ENCODE peak calls at places on chromosomes 11 and 22, in ten cellular contexts. Q is transverse colon, O is IMR-90, I is sigmoid colon, X is ovary, W is heart left ventricle, R is prostate gland, S is A549, C is K562, L is tibial nerve. P is an unnamed sample.

GRCh38 chr11:65629579-65629978 is 8.3 kb upstream of the SIPA1 start:
- DNase-seq in Q (no peak), O (no peak), I (no peak), X (no peak), W (no peak), R (no peak), S (no peak), C (no peak), L (no peak), P (no peak)

GRCh38 chr11:2825261-2825885 is 60.2 kb downstream of the CDKN1C start:
- DNase-seq in Q (peak; percentile 76), O (peak; percentile 74), I (peak; percentile 97), X (peak; percentile 80), W (peak; percentile 70), R (peak; percentile 83), S (no peak), C (peak; percentile 32), L (peak; percentile 77), P (no peak)

GRCh38 chr11:48307760-48308386 is 1.9 kb downstream of the OR4S1 start:
- DNase-seq in Q (peak; percentile 61), O (peak; percentile 48), I (no peak), X (no peak), W (peak; percentile 44), R (peak; percentile 12), S (peak; percentile 62), C (peak; percentile 52), L (peak; percentile 23), P (no peak)

GRCh38 chr11:44258190-44258489 is 51.8 kb downstream of the ALX4 start:
- DNase-seq in Q (no peak), O (peak; percentile 31), I (no peak), X (no peak), W (no peak), R (no peak), S (no peak), C (no peak), L (no peak), P (no peak)

GRCh38 chr22:37115032-37115431 is 5.5 kb upstream of the TMPRSS6 start:
- DNase-seq in Q (no peak), O (no peak), I (no peak), X (no peak), W (no peak), R (no peak), S (no peak), C (no peak), L (no peak), P (no peak)

GRCh38 chr22:47408409-47408808 is 646.0 kb downstream of the TBC1D22A start:
- DNase-seq in Q (no peak), O (no peak), I (no peak), X (no peak), W (no peak), R (no peak), S (peak; percentile 29), C (no peak), L (no peak), P (no peak)

GRCh38 chr11:1310772-1311468 is 1.5 kb upstream of the TOLLIP start:
- DNase-seq in Q (no peak), O (no peak), I (no peak), X (no peak), W (no peak), R (no peak), S (no peak), C (no peak), L (no peak), P (no peak)

GRCh38 chr22:44710474-44711235 is 8.7 kb downstream of the PRR5 start:
- DNase-seq in Q (peak; percentile 82), O (no peak), I (no peak), X (no peak), W (no peak), R (no peak), S (no peak), C (peak; percentile 22), L (no peak), P (no peak)

GRCh38 chr11:12741671-12742216 is 67.5 kb downstream of the TEAD1 start:
- DNase-seq in Q (no peak), O (no peak), I (no peak), X (no peak), W (no peak), R (no peak), S (no peak), C (no peak), L (no peak), P (no peak)

GRCh38 chr11:116144387-116144958 is 628.3 kb downstream of the BUD13 start:
- DNase-seq in Q (no peak), O (no peak), I (no peak), X (no peak), W (no peak), R (no peak), S (no peak), C (no peak), L (no peak), P (no peak)

GRCh38 chr22:44337658-44338004 is 24.9 kb upstream of the SHISAL1 start:
- DNase-seq in Q (peak; percentile 22), O (peak; percentile 75), I (peak; percentile 86), X (peak; percentile 80), W (no peak), R (no peak), S (peak; percentile 33), C (peak; percentile 38), L (no peak), P (no peak)

GRCh38 chr11:3840870-3841425 is at the start of gene RHOG:
- DNase-seq in Q (peak; percentile 88), O (peak; percentile 76), I (peak; percentile 93), X (peak; percentile 87), W (peak; percentile 90), R (peak; percentile 71), S (peak; percentile 87), C (peak; percentile 93), L (peak; percentile 60), P (peak; percentile 94)

GRCh38 chr11:69970785-69971535 is 107.2 kb upstream of the ANO1 start:
- DNase-seq in Q (no peak), O (no peak), I (no peak), X (no peak), W (no peak), R (no peak), S (no peak), C (no peak), L (no peak), P (no peak)
- TF ChIP-seq CTCF in Q (no peak), O (no peak), I (no peak), X (no peak), W (no peak), R (no peak), S (no peak), C (no peak), L (no peak), P (no peak)

DNA sequence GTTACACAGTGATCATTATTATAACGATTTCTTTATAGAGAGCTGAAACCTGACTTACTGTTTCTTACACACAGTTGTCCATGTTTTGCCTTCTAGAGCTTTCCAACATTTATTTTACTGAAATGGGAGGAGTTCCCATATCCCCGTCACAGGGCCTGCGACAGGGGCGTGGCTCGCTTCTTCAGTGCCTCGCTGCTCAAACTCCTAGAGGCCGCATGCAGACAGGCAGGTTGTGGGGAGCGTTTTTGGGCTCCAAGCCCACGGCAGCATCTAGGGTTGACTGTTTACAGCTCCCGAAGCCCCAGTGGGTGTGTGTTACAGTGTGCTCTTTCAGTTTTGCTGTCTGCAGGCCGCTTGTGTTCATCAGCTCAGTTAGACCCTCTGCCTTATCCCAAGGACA is 12.7 kb upstream of the AMOTL1 start:
- DNase-seq in Q (no peak), O (no peak), I (no peak), X (no peak), W (no peak), R (no peak), S (no peak), C (peak; percentile 55), L (no peak), P (no peak)
- TF ChIP-seq POLR2A in Q (no peak), O (no peak), I (no peak), X (no peak), W (no peak), R (no peak), S (no peak), C (no peak), L (no peak), P (no peak)

GRCh38 chr22:38298312-38299000 is 18.8 kb downstream of the CSNK1E start:
- DNase-seq in Q (no peak), O (peak; percentile 88), I (no peak), X (no peak), W (no peak), R (no peak), S (no peak), C (peak; percentile 38), L (no peak), P (no peak)
- TF ChIP-seq CTCF in Q (peak; percentile 26), O (peak; percentile 32), I (peak; percentile 28), X (no peak), W (peak; percentile 30), R (no peak), S (peak; percentile 24), C (peak; percentile 56), L (no peak), P (no peak)

DNA sequence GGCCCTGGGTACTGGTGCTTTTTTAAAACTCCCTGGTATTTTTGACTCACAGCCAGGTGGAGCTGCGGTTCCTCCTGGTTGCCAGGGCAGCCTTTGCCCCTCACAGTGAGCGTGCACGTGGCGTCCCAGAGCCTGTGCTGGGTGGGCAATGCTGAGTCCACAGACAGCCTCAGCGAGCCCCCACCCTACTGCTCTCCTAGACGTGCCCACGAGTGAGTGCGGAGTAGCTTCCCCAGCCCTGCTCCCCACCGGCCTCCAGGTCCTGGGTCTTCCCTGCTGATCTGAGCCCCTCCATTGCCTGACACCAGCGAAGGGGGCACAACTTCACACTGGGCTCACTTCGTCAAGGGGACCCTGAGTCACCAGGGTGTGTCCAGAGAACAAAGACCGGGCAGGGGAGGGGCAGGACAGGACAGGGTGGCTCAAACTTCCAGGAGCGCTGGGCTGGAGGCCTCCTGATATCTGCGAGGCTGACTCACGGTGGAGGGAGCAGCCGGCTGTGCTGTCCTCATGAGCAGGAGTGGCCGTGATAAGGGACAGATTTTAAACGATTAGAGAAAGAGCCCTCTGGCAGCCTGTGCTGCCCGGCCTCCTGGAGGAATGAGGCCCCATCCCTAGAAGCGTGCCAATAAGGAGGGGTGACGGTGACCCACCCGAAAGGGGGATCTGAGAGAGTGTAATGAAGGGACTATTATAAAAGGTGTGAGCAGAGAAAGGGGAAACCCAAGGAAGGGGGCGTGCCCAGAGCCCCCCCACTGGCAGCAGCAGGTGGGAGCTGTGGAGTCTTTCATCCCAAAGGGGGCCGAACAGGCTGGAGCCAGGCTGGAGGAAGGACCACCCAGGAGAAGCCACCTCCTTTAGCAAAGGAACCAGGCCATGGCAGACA is 129.3 kb upstream of the FGF3 start:
- DNase-seq in Q (peak; percentile 48), O (peak; percentile 57), I (no peak), X (no peak), W (no peak), R (no peak), S (peak; percentile 83), C (peak; percentile 73), L (no peak), P (no peak)
- TF ChIP-seq POLR2A in Q (no peak), O (no peak), I (no peak), X (no peak), W (no peak), R (no peak), S (no peak), C (no peak), L (no peak), P (no peak)

DNA sequence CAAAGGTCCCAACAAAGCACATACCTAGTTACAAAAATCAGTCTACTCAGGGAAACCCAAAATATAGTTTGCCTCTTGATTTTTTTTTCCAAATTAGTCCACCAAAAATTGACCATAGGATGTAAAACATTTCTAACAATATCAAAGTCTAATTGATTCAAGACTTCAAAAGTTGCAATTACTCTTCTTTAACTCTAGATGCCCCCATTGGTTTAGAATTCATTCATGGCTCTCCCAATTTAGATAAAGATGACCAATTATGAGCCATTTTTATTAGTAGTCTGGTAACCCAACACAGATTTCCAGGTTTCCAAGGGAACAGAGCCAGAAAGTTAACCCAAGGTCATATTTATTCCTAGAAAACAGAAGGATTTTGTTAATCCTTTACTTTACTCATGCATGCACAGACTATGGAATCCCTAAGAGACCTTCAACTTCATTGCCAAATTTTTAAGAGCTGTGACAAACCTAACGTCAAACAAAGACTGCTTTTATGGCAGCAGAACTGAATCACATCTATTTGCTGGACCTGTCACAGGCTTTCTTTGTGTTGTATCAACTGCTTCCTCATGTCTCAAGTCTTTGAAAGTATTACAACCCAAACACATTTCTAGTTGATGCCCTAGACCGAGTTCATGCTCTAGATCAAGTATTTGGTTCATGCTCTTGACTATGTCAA is 55.3 kb downstream of the C22orf42 start:
- DNase-seq in Q (no peak), O (peak; percentile 3), I (no peak), X (no peak), W (no peak), R (no peak), S (no peak), C (no peak), L (no peak), P (no peak)
- TF ChIP-seq CTCF in Q (no peak), O (peak; percentile 37), I (peak; percentile 8), X (no peak), W (peak; percentile 25), R (no peak), S (peak; percentile 44), C (no peak), L (no peak), P (no peak)

P was measured in vagina.